ENCODE peak calls at places on chromosome 22, in ten cellular contexts. W is effector memory CD4-positive, alpha-beta T cell; O is esophagus squamous epithelium; A is PC-9; T is left ventricle myocardium inferior; E is HepG2; B is fibroblast of lung; K is mammary epithelial cell; U is psoas muscle; C is CD8-positive, alpha-beta T cell. N is an unnamed sample.

GRCh38 chr22:42440728-42441127 is 8.5 kb upstream of the NFAM1 start:
- DNase-seq in W (no peak), E (no peak), O (no peak), U (no peak), C (no peak), K (no peak), A (no peak), B (no peak), T (no peak), N (no peak)

GRCh38 chr22:21659864-21660525 is 5.8 kb upstream of the PPIL2 start:
- DNase-seq in W (no peak), B (no peak), A (no peak), K (no peak), E (no peak), U (no peak), C (no peak), O (no peak), T (no peak), N (no peak)

GRCh38 chr22:33519140-33519973 is 400.9 kb downstream of the LARGE1 start:
- DNase-seq in W (no peak), O (no peak), E (peak; percentile 73), T (no peak), U (no peak), B (peak; percentile 68), K (peak; percentile 18), C (no peak), A (peak; percentile 38), N (no peak)

GRCh38 chr22:25153961-25154685 is 45.5 kb upstream of the CRYBB3 start:
- DNase-seq in E (peak; percentile 36), B (peak; percentile 31), W (no peak), U (peak; percentile 73), O (no peak), A (peak; percentile 90), T (peak; percentile 58), C (no peak), K (peak; percentile 92), N (no peak)

GRCh38 chr22:25210831-25211230 is 8.6 kb upstream of the CRYBB2 start:
- DNase-seq in T (no peak), B (no peak), O (no peak), C (no peak), W (no peak), U (no peak), A (no peak), K (no peak), E (no peak), N (no peak)

GRCh38 chr22:41969110-41969646 is at the start of gene SEPTIN3:
- DNase-seq in W (no peak), A (no peak), K (no peak), O (no peak), T (no peak), B (no peak), E (no peak), U (no peak), C (no peak), N (no peak)

GRCh38 chr22:37248251-37248650 is 4.2 kb upstream of the RAC2 start:
- DNase-seq in A (no peak), K (peak; percentile 37), C (no peak), E (no peak), U (no peak), O (no peak), B (no peak), T (no peak), W (no peak), N (no peak)

GRCh38 chr22:50683994-50684371 is 11.4 kb downstream of the SHANK3 start:
- DNase-seq in U (no peak), A (no peak), O (no peak), E (no peak), B (no peak), T (no peak), W (no peak), K (no peak), C (peak; percentile 6), N (no peak)

GRCh38 chr22:30262917-30263741 is 3.5 kb downstream of the OSM start:
- DNase-seq in T (peak; percentile 75), E (peak; percentile 64), B (peak; percentile 65), K (no peak), U (peak; percentile 85), O (no peak), C (peak; percentile 84), W (peak; percentile 57), A (no peak), N (peak; percentile 69)

GRCh38 chr22:37182101-37182948 is 5.7 kb downstream of the C1QTNF6 start:
- DNase-seq in U (peak; percentile 38), T (peak; percentile 10), C (no peak), K (no peak), B (no peak), O (no peak), W (no peak), E (no peak), A (no peak), N (no peak)

GRCh38 chr22:40491990-40492631 is 121.7 kb downstream of the SGSM3 start:
- DNase-seq in A (no peak), W (no peak), O (no peak), T (no peak), U (no peak), E (no peak), K (no peak), B (peak; percentile 72), C (no peak), N (no peak)

GRCh38 chr22:32106930-32107329 is 52.2 kb downstream of the C22orf42 start:
- DNase-seq in U (no peak), E (no peak), T (no peak), A (peak; percentile 30), C (no peak), B (peak; percentile 3), O (no peak), K (peak; percentile 39), W (no peak), N (no peak)

GRCh38 chr22:40332319-40332781 is 13.9 kb upstream of the ADSL start:
- DNase-seq in E (no peak), B (peak; percentile 72), O (no peak), T (no peak), W (no peak), K (no peak), U (no peak), A (no peak), C (no peak), N (no peak)

GRCh38 chr22:49344196-49344595 is 483.5 kb downstream of the BRD1 start:
- DNase-seq in C (no peak), A (no peak), T (no peak), U (no peak), B (no peak), W (no peak), E (no peak), O (no peak), K (no peak), N (no peak)
- H3K9me3 ChIP-seq in C (no peaks in the 10 kb centered on the region), A (no peaks in the 10 kb centered on the region), T (peaks cover 8% of the 10 kb centered on the region), U (no peaks in the 10 kb centered on the region), B (no peaks in the 10 kb centered on the region), W (no peaks in the 10 kb centered on the region), E (no peaks in the 10 kb centered on the region), O (no peaks in the 10 kb centered on the region), K (peaks cover 48% of the 10 kb centered on the region), N (no peaks in the 10 kb centered on the region)

GRCh38 chr22:47366026-47366767 is 603.7 kb downstream of the TBC1D22A start:
- DNase-seq in E (no peak), A (no peak), C (peak; percentile 6), U (no peak), B (no peak), W (no peak), T (no peak), O (no peak), K (no peak), N (no peak)
- H3K9me3 ChIP-seq in E (peaks cover 11% of the 10 kb centered on the region), A (no peaks in the 10 kb centered on the region), C (no peaks in the 10 kb centered on the region), U (peaks cover 8% of the 10 kb centered on the region), B (no peaks in the 10 kb centered on the region), W (no peaks in the 10 kb centered on the region), T (peaks cover 38% of the 10 kb centered on the region), O (no peaks in the 10 kb centered on the region), K (peaks cover 46% of the 10 kb centered on the region), N (no peaks in the 10 kb centered on the region)

GRCh38 chr22:11613898-11614755 is 3913.9 kb upstream of the OR11H1 start:
- DNase-seq in U (no peak), C (no peak), A (no peak), W (no peak), E (no peak), T (no peak), K (no peak), B (no peak), O (no peak), N (no peak)

GRCh38 chr22:11616811-11617210 is 3911.2 kb upstream of the OR11H1 start:
- DNase-seq in U (no peak), W (no peak), K (no peak), T (no peak), C (no peak), B (no peak), E (no peak), A (no peak), O (no peak), N (no peak)
- H3K9me3 ChIP-seq in U (no peaks in the 10 kb centered on the region), W (peaks cover 10% of the 10 kb centered on the region), K (peaks cover 73% of the 10 kb centered on the region), T (peaks cover 87% of the 10 kb centered on the region), C (no peaks in the 10 kb centered on the region), B (no peaks in the 10 kb centered on the region), E (peaks cover 90% of the 10 kb centered on the region), A (no peaks in the 10 kb centered on the region), O (peaks cover 7% of the 10 kb centered on the region), N (peaks cover 6% of the 10 kb centered on the region)

DNA sequence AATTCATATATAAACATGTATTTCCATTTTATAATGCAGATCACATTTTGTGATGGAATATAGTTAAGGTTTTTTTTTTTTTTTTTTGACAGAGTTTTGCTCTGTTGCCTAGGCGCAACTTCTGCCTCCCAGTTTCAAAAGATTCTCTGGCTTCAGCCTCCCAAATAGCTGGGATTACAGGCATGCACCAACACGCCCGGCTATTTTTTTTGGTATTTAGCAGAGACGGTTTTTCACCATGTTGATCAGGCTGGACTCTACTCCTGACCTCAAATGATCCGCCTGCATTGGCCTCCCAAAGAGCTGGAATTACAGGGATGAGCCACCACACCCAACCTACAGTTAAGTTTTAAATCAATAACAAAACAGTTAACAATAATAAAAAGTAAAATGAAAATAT is 18.8 kb downstream of the XKR3 start:
- DNase-seq in O (no peak), B (no peak), U (no peak), E (no peak), A (no peak), K (no peak), T (no peak), C (no peak), W (no peak), N (no peak)
- H3K9me3 ChIP-seq in O (no peaks in the 10 kb centered on the region), B (no peaks in the 10 kb centered on the region), U (no peaks in the 10 kb centered on the region), E (no peaks in the 10 kb centered on the region), A (no peaks in the 10 kb centered on the region), K (no peaks in the 10 kb centered on the region), T (no peaks in the 10 kb centered on the region), C (no peaks in the 10 kb centered on the region), W (no peaks in the 10 kb centered on the region), N (no peaks in the 10 kb centered on the region)

DNA sequence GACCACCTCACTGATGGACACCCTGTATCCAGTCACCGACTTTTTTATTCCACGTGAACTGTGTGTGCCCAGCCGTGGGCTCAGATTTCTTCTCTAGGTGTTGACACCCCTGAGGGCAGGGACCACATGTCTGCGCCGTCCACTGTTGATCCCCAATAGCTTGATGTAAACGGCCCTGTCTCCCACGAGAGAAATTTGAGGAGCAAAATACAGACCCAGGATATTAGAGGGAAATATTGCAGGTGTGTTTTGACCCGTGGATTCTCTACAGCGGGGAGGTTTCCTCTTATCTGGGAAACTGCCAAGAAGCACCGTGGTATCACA is 437.5 kb downstream of the TBC1D22A start:
- DNase-seq in T (no peak), W (no peak), K (no peak), A (no peak), U (no peak), E (no peak), B (no peak), C (no peak), O (no peak), N (no peak)
- H3K9me3 ChIP-seq in T (no peaks in the 10 kb centered on the region), W (no peaks in the 10 kb centered on the region), K (peaks cover 15% of the 10 kb centered on the region), A (no peaks in the 10 kb centered on the region), U (no peaks in the 10 kb centered on the region), E (no peaks in the 10 kb centered on the region), B (no peaks in the 10 kb centered on the region), C (no peaks in the 10 kb centered on the region), O (no peaks in the 10 kb centered on the region), N (no peaks in the 10 kb centered on the region)

N was measured in T-helper 17 cell.